ENCODE peak calls at places on chromosomes 11 and 22, in eight cellular contexts. One of them, this sample, is unnamed.

GRCh38 chr11:12175694-12176241 is 65.4 kb downstream of the MICAL2 start:
- DNase-seq in ovary: no peak
- DNase-seq in astrocyte: peak
- DNase-seq in A549: peak
- DNase-seq in breast epithelium: no peak
- DNase-seq in fibroblast of lung: peak
- DNase-seq in fibroblast of the aortic adventitia: peak
- DNase-seq in neural progenitor cell: no peak
- DNase-seq in this sample: peak

GRCh38 chr11:62705401-62705800 is 1.8 kb downstream of the BSCL2 start:
- DNase-seq in ovary: peak
- DNase-seq in astrocyte: no peak
- DNase-seq in A549: peak
- DNase-seq in breast epithelium: no peak
- DNase-seq in fibroblast of lung: peak
- DNase-seq in fibroblast of the aortic adventitia: no peak
- DNase-seq in neural progenitor cell: no peak
- DNase-seq in this sample: no peak

GRCh38 chr11:123373754-123374621 is 56.1 kb upstream of the GRAMD1B start:
- DNase-seq in ovary: no peak
- DNase-seq in astrocyte: no peak
- DNase-seq in A549: no peak
- DNase-seq in breast epithelium: no peak
- DNase-seq in fibroblast of lung: no peak
- DNase-seq in fibroblast of the aortic adventitia: no peak
- DNase-seq in neural progenitor cell: no peak
- DNase-seq in this sample: no peak

GRCh38 chr11:8809605-8810272 is 101.2 kb upstream of the AKIP1 start:
- DNase-seq in ovary: no peak
- DNase-seq in astrocyte: no peak
- DNase-seq in A549: no peak
- DNase-seq in breast epithelium: no peak
- DNase-seq in fibroblast of lung: no peak
- DNase-seq in fibroblast of the aortic adventitia: no peak
- DNase-seq in neural progenitor cell: peak
- DNase-seq in this sample: no peak

GRCh38 chr11:115085461-115086220 is 407.3 kb downstream of the NXPE2 start:
- DNase-seq in ovary: no peak
- DNase-seq in astrocyte: peak
- DNase-seq in A549: no peak
- DNase-seq in breast epithelium: no peak
- DNase-seq in fibroblast of lung: peak
- DNase-seq in fibroblast of the aortic adventitia: no peak
- DNase-seq in neural progenitor cell: no peak
- DNase-seq in this sample: no peak

GRCh38 chr22:47035443-47035881 is 273.0 kb downstream of the TBC1D22A start:
- DNase-seq in ovary: peak
- DNase-seq in astrocyte: no peak
- DNase-seq in A549: no peak
- DNase-seq in breast epithelium: no peak
- DNase-seq in fibroblast of lung: peak
- DNase-seq in fibroblast of the aortic adventitia: no peak
- DNase-seq in neural progenitor cell: no peak
- DNase-seq in this sample: no peak

GRCh38 chr11:20087118-20087521 is 73.2 kb downstream of the DBX1 start:
- DNase-seq in ovary: no peak
- DNase-seq in astrocyte: peak
- DNase-seq in A549: no peak
- DNase-seq in breast epithelium: no peak
- DNase-seq in fibroblast of lung: peak
- DNase-seq in fibroblast of the aortic adventitia: peak
- DNase-seq in neural progenitor cell: no peak
- DNase-seq in this sample: no peak

GRCh38 chr11:46594383-46594718 is 528 bp upstream of the AMBRA1 start:
- DNase-seq in ovary: no peak
- DNase-seq in astrocyte: no peak
- DNase-seq in A549: no peak
- DNase-seq in breast epithelium: no peak
- DNase-seq in fibroblast of lung: no peak
- DNase-seq in fibroblast of the aortic adventitia: no peak
- DNase-seq in neural progenitor cell: no peak
- DNase-seq in this sample: no peak

GRCh38 chr22:47564651-47565050 is 802.2 kb downstream of the TBC1D22A start:
- DNase-seq in ovary: no peak
- DNase-seq in astrocyte: no peak
- DNase-seq in A549: no peak
- DNase-seq in breast epithelium: no peak
- DNase-seq in fibroblast of lung: no peak
- DNase-seq in fibroblast of the aortic adventitia: no peak
- DNase-seq in neural progenitor cell: no peak
- DNase-seq in this sample: no peak

GRCh38 chr11:75163917-75164316 is 13.0 kb downstream of the SLCO2B1 start:
- DNase-seq in ovary: no peak
- DNase-seq in astrocyte: no peak
- DNase-seq in A549: no peak
- DNase-seq in breast epithelium: no peak
- DNase-seq in fibroblast of lung: no peak
- DNase-seq in fibroblast of the aortic adventitia: no peak
- DNase-seq in neural progenitor cell: no peak
- DNase-seq in this sample: no peak

GRCh38 chr11:116660011-116660410 is 112.8 kb downstream of the BUD13 start:
- DNase-seq in ovary: no peak
- DNase-seq in astrocyte: no peak
- DNase-seq in A549: no peak
- DNase-seq in breast epithelium: no peak
- DNase-seq in fibroblast of lung: no peak
- DNase-seq in fibroblast of the aortic adventitia: no peak
- DNase-seq in neural progenitor cell: no peak
- DNase-seq in this sample: no peak

GRCh38 chr11:64015935-64016468 is 19.7 kb upstream of the FLRT1 start:
- DNase-seq in ovary: no peak
- DNase-seq in astrocyte: no peak
- DNase-seq in A549: no peak
- DNase-seq in breast epithelium: no peak
- DNase-seq in fibroblast of lung: no peak
- DNase-seq in fibroblast of the aortic adventitia: no peak
- DNase-seq in neural progenitor cell: no peak
- DNase-seq in this sample: no peak

GRCh38 chr11:67354314-67355022 is 1.1 kb upstream of the POLD4 start:
- DNase-seq in ovary: peak
- DNase-seq in astrocyte: peak
- DNase-seq in A549: peak
- DNase-seq in breast epithelium: no peak
- DNase-seq in fibroblast of lung: peak
- DNase-seq in fibroblast of the aortic adventitia: peak
- DNase-seq in neural progenitor cell: peak
- DNase-seq in this sample: peak

GRCh38 chr11:122748968-122749687 is 89.2 kb upstream of the CRTAM start:
- DNase-seq in ovary: no peak
- DNase-seq in astrocyte: peak
- DNase-seq in A549: no peak
- DNase-seq in breast epithelium: no peak
- DNase-seq in fibroblast of lung: peak
- DNase-seq in fibroblast of the aortic adventitia: peak
- DNase-seq in neural progenitor cell: no peak
- DNase-seq in this sample: peak

GRCh38 chr11:61777234-61778090 is 14.9 kb downstream of the TMEM258 start:
- DNase-seq in ovary: peak
- DNase-seq in astrocyte: no peak
- DNase-seq in A549: no peak
- DNase-seq in breast epithelium: peak
- DNase-seq in fibroblast of lung: peak
- DNase-seq in fibroblast of the aortic adventitia: no peak
- DNase-seq in neural progenitor cell: no peak
- DNase-seq in this sample: no peak

GRCh38 chr11:2382927-2383822 is 6.1 kb downstream of the CD81 start:
- DNase-seq in ovary: peak
- DNase-seq in astrocyte: no peak
- DNase-seq in A549: no peak
- DNase-seq in breast epithelium: no peak
- DNase-seq in fibroblast of lung: no peak
- DNase-seq in fibroblast of the aortic adventitia: peak
- DNase-seq in neural progenitor cell: no peak
- DNase-seq in this sample: peak

GRCh38 chr11:4484310-4484709 is 1.9 kb downstream of the OR52K1 start:
- DNase-seq in ovary: no peak
- DNase-seq in astrocyte: no peak
- DNase-seq in A549: no peak
- DNase-seq in breast epithelium: no peak
- DNase-seq in fibroblast of lung: no peak
- DNase-seq in fibroblast of the aortic adventitia: no peak
- DNase-seq in neural progenitor cell: no peak
- DNase-seq in this sample: no peak

DNA sequence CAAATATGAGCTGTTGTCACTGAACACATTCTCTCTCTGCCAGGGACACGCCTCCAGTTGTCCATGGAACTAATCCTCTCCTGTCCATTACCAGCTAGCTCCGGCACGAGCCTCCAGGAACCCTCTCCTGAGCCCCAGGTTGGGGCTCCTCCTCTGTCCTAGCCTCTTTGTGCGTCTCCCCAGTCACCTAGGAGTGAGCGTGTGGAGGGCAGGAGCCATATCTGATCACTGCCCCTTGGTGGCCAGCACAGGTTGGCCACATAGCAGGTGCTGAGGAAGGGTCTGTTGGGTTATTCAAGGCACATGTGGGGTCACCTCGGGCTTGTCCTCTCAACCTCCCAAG is 2.5 kb downstream of the SYVN1 start:
- DNase-seq in ovary: no peak
- DNase-seq in astrocyte: no peak
- DNase-seq in A549: no peak
- DNase-seq in breast epithelium: no peak
- DNase-seq in fibroblast of lung: no peak
- DNase-seq in fibroblast of the aortic adventitia: no peak
- DNase-seq in neural progenitor cell: no peak
- DNase-seq in this sample: no peak
- H3K4me3 ChIP-seq in ovary: no peak
- H3K4me3 ChIP-seq in astrocyte: no peak
- H3K4me3 ChIP-seq in A549: no peak
- H3K4me3 ChIP-seq in breast epithelium: no peak
- H3K4me3 ChIP-seq in fibroblast of lung: no peak
- H3K4me3 ChIP-seq in fibroblast of the aortic adventitia: no peak
- H3K4me3 ChIP-seq in neural progenitor cell: no peak
- H3K4me3 ChIP-seq in this sample: no peak

GRCh38 chr11:79290766-79291165 is 150.1 kb downstream of the TENM4 start:
- DNase-seq in ovary: no peak
- DNase-seq in astrocyte: no peak
- DNase-seq in A549: no peak
- DNase-seq in breast epithelium: no peak
- DNase-seq in fibroblast of lung: no peak
- DNase-seq in fibroblast of the aortic adventitia: no peak
- DNase-seq in neural progenitor cell: no peak
- DNase-seq in this sample: no peak
- TF ChIP-seq CTCF in ovary: no peak
- TF ChIP-seq CTCF in astrocyte: no peak
- TF ChIP-seq CTCF in A549: no peak
- TF ChIP-seq CTCF in breast epithelium: no peak
- TF ChIP-seq CTCF in fibroblast of lung: no peak
- TF ChIP-seq CTCF in fibroblast of the aortic adventitia: no peak
- TF ChIP-seq CTCF in neural progenitor cell: no peak
- TF ChIP-seq CTCF in this sample: no peak

GRCh38 chr11:72591023-72591422 is 83.2 kb downstream of the PDE2A start:
- DNase-seq in ovary: no peak
- DNase-seq in astrocyte: no peak
- DNase-seq in A549: no peak
- DNase-seq in breast epithelium: no peak
- DNase-seq in fibroblast of lung: no peak
- DNase-seq in fibroblast of the aortic adventitia: no peak
- DNase-seq in neural progenitor cell: no peak
- DNase-seq in this sample: no peak

GRCh38 chr11:72588656-72589410 is 85.4 kb downstream of the PDE2A start:
- DNase-seq in ovary: peak
- DNase-seq in astrocyte: no peak
- DNase-seq in A549: no peak
- DNase-seq in breast epithelium: no peak
- DNase-seq in fibroblast of lung: no peak
- DNase-seq in fibroblast of the aortic adventitia: no peak
- DNase-seq in neural progenitor cell: no peak
- DNase-seq in this sample: no peak

GRCh38 chr11:72587696-72588095 is 86.5 kb downstream of the PDE2A start:
- DNase-seq in ovary: peak
- DNase-seq in astrocyte: no peak
- DNase-seq in A549: no peak
- DNase-seq in breast epithelium: no peak
- DNase-seq in fibroblast of lung: no peak
- DNase-seq in fibroblast of the aortic adventitia: no peak
- DNase-seq in neural progenitor cell: no peak
- DNase-seq in this sample: no peak

GRCh38 chr11:72591785-72592490 is 82.3 kb downstream of the PDE2A start:
- DNase-seq in ovary: no peak
- DNase-seq in astrocyte: no peak
- DNase-seq in A549: no peak
- DNase-seq in breast epithelium: no peak
- DNase-seq in fibroblast of lung: no peak
- DNase-seq in fibroblast of the aortic adventitia: no peak
- DNase-seq in neural progenitor cell: no peak
- DNase-seq in this sample: no peak

DNA sequence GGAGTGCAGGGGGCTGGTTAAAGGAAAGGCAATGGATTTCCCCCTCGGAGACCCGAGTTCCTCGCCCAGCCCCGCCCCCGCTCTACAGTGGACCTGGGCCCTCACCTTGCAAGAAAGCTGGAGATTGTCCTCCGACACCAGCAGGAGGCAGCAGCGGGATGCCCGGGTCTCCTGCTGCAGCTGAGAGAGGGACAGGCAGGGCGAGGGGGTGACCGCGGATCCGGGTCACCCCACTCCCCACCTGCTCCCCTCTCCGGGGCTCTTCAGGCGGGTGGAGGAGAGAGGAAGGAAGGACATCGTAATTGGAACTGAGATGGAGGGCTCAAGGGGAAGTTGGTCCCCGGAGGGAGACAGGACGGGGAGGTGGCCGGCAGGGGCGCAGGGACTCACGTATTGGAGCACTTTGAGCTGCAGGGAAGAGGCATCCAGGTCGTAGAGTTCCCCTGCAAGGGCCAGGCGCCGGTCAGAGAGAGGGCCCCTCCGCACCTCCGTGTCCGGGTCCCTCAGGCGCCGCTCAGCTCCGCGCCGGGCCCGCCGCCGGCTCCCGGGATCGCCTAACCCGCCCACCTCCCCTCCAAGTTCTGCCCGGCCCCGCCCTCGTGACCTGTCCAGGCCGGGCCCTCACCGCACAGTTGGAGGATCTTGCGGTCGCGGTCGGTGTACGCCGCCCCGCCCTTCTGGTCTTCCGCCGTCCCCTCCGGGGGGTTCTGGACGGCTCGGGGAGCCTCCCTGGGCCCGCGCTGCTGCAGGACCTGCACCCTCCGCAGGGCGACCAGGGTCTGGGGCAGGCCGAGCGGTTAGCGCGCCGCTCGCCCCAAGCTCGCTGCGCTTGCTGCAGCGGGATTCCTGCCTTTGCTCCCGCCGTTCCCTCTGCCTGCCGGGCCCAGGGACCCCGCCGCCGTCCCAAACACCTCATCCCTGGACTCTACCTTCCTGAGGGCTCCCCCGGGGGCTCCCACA is 84.1 kb downstream of the PDE2A start:
- DNase-seq in ovary: peak
- DNase-seq in astrocyte: no peak
- DNase-seq in A549: peak
- DNase-seq in breast epithelium: no peak
- DNase-seq in fibroblast of lung: peak
- DNase-seq in fibroblast of the aortic adventitia: peak
- DNase-seq in neural progenitor cell: peak
- DNase-seq in this sample: no peak
- H3K4me3 ChIP-seq in ovary: no peak
- H3K4me3 ChIP-seq in astrocyte: no peak
- H3K4me3 ChIP-seq in A549: peak
- H3K4me3 ChIP-seq in breast epithelium: peak
- H3K4me3 ChIP-seq in fibroblast of lung: no peak
- H3K4me3 ChIP-seq in fibroblast of the aortic adventitia: no peak
- H3K4me3 ChIP-seq in neural progenitor cell: peak
- H3K4me3 ChIP-seq in this sample: no peak

GRCh38 chr11:131246589-131247164 is 123.7 kb upstream of the NTM start:
- DNase-seq in ovary: no peak
- DNase-seq in astrocyte: no peak
- DNase-seq in A549: no peak
- DNase-seq in breast epithelium: no peak
- DNase-seq in fibroblast of lung: no peak
- DNase-seq in fibroblast of the aortic adventitia: no peak
- DNase-seq in neural progenitor cell: peak
- DNase-seq in this sample: no peak
- TF ChIP-seq CTCF in ovary: no peak
- TF ChIP-seq CTCF in astrocyte: peak
- TF ChIP-seq CTCF in A549: no peak
- TF ChIP-seq CTCF in breast epithelium: no peak
- TF ChIP-seq CTCF in fibroblast of lung: peak
- TF ChIP-seq CTCF in fibroblast of the aortic adventitia: peak
- TF ChIP-seq CTCF in neural progenitor cell: peak
- TF ChIP-seq CTCF in this sample: peak